ENCODE peak calls at places on chromosomes 1 and 21, in five cellular contexts. One of them, this sample, is unnamed.

GRCh38 chr1:230542054-230542453 is 100.2 kb upstream of the COG2 start:
- DNase-seq in sigmoid colon: no peak
- DNase-seq in stomach: no peak
- DNase-seq in HepG2: no peak
- DNase-seq in prostate gland: no peak
- DNase-seq in this sample: no peak

GRCh38 chr21:29265690-29266479 is 32.8 kb upstream of the BACH1 start:
- DNase-seq in sigmoid colon: no peak
- DNase-seq in stomach: no peak
- DNase-seq in HepG2: no peak
- DNase-seq in prostate gland: no peak
- DNase-seq in this sample: no peak

GRCh38 chr21:33976082-33976979 is 60.7 kb upstream of the ATP5PO start:
- DNase-seq in sigmoid colon: peak; percentile 72
- DNase-seq in stomach: no peak
- DNase-seq in HepG2: peak; percentile 65
- DNase-seq in prostate gland: no peak
- DNase-seq in this sample: peak; percentile 20

GRCh38 chr1:21852282-21853129 is 40.4 kb downstream of the LDLRAD2 start:
- DNase-seq in sigmoid colon: no peak
- DNase-seq in stomach: no peak
- DNase-seq in HepG2: no peak
- DNase-seq in prostate gland: no peak
- DNase-seq in this sample: peak; percentile 56

GRCh38 chr1:27523666-27524020 is 33.7 kb upstream of the WASF2 start:
- DNase-seq in sigmoid colon: no peak
- DNase-seq in stomach: no peak
- DNase-seq in HepG2: no peak
- DNase-seq in prostate gland: no peak
- DNase-seq in this sample: no peak

GRCh38 chr1:114386129-114387037 is 124.6 kb downstream of the TRIM33 start:
- DNase-seq in sigmoid colon: no peak
- DNase-seq in stomach: no peak
- DNase-seq in HepG2: no peak
- DNase-seq in prostate gland: no peak
- DNase-seq in this sample: no peak

GRCh38 chr1:77888071-77888428 is 374 bp upstream of the NEXN start:
- DNase-seq in sigmoid colon: no peak
- DNase-seq in stomach: no peak
- DNase-seq in HepG2: peak; percentile 34
- DNase-seq in prostate gland: no peak
- DNase-seq in this sample: no peak

GRCh38 chr21:41045534-41046268 is 122.3 kb upstream of the BACE2 start:
- DNase-seq in sigmoid colon: no peak
- DNase-seq in stomach: peak; percentile 64
- DNase-seq in HepG2: peak; percentile 5
- DNase-seq in prostate gland: peak; percentile 82
- DNase-seq in this sample: no peak

GRCh38 chr1:101073836-101074235 is 48.3 kb upstream of the DPH5 start:
- DNase-seq in sigmoid colon: no peak
- DNase-seq in stomach: no peak
- DNase-seq in HepG2: no peak
- DNase-seq in prostate gland: no peak
- DNase-seq in this sample: no peak

GRCh38 chr1:240194120-240194519 is 102.4 kb downstream of the FMN2 start:
- DNase-seq in sigmoid colon: peak; percentile 80
- DNase-seq in stomach: no peak
- DNase-seq in HepG2: no peak
- DNase-seq in prostate gland: no peak
- DNase-seq in this sample: peak; percentile 21

GRCh38 chr1:119919241-119919640 is 22.9 kb upstream of the ADAM30 start:
- DNase-seq in sigmoid colon: no peak
- DNase-seq in stomach: no peak
- DNase-seq in HepG2: no peak
- DNase-seq in prostate gland: no peak
- DNase-seq in this sample: no peak

GRCh38 chr1:121518726-121519041 is 333.9 kb downstream of the SRGAP2C start:
- DNase-seq in sigmoid colon: no peak
- DNase-seq in stomach: no peak
- DNase-seq in HepG2: no peak
- DNase-seq in prostate gland: no peak
- DNase-seq in this sample: no peak

GRCh38 chr1:167722152-167722869 is 529 bp downstream of the MPZL1 start:
- DNase-seq in sigmoid colon: peak; percentile 75
- DNase-seq in stomach: peak; percentile 60
- DNase-seq in HepG2: peak; percentile 27
- DNase-seq in prostate gland: peak; percentile 24
- DNase-seq in this sample: peak; percentile 59

GRCh38 chr1:111565079-111565478 is 54.5 kb upstream of the RAP1A start:
- DNase-seq in sigmoid colon: peak; percentile 82
- DNase-seq in stomach: no peak
- DNase-seq in HepG2: no peak
- DNase-seq in prostate gland: no peak
- DNase-seq in this sample: no peak

GRCh38 chr1:169890761-169891538 is 2.7 kb downstream of the SCYL3 start:
- DNase-seq in sigmoid colon: no peak
- DNase-seq in stomach: peak; percentile 43
- DNase-seq in HepG2: no peak
- DNase-seq in prostate gland: peak; percentile 88
- DNase-seq in this sample: peak; percentile 24

GRCh38 chr1:8536521-8536920 is 218.6 kb downstream of the SLC45A1 start:
- DNase-seq in sigmoid colon: no peak
- DNase-seq in stomach: no peak
- DNase-seq in HepG2: no peak
- DNase-seq in prostate gland: no peak
- DNase-seq in this sample: no peak

DNA sequence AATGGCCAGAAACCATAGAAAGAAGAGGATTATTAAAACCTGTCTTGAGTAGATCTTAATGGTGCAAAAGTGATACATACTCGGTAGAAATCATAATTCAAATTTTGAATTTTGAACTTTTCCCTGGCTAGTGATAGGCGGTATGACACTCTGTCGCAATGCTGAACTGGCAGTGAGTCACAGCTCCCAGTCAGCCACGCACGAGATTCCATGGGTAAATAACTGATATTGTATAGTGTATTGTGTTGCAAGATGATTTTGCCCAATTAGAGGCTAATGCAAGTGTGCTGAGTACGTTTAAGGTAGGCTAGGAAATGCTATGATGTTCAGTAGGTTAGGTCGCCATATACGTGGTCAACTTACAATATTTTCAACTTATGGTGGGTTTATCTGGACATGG is 207.0 kb downstream of the SIPA1L2 start:
- DNase-seq in sigmoid colon: no peak
- DNase-seq in stomach: no peak
- DNase-seq in HepG2: no peak
- DNase-seq in prostate gland: no peak
- DNase-seq in this sample: no peak
- TF ChIP-seq POLR2AphosphoS5 in sigmoid colon: no peak
- TF ChIP-seq POLR2AphosphoS5 in stomach: no peak
- TF ChIP-seq POLR2AphosphoS5 in HepG2: no peak
- TF ChIP-seq POLR2AphosphoS5 in prostate gland: no peak
- TF ChIP-seq POLR2AphosphoS5 in this sample: no peak

GRCh38 chr1:38814984-38815464 is 44.5 kb downstream of the RRAGC start:
- DNase-seq in sigmoid colon: no peak
- DNase-seq in stomach: no peak
- DNase-seq in HepG2: no peak
- DNase-seq in prostate gland: no peak
- DNase-seq in this sample: no peak

GRCh38 chr1:38814444-38814983 is 45.1 kb downstream of the RRAGC start:
- DNase-seq in sigmoid colon: no peak
- DNase-seq in stomach: no peak
- DNase-seq in HepG2: no peak
- DNase-seq in prostate gland: no peak
- DNase-seq in this sample: no peak

GRCh38 chr1:38815903-38816627 is 43.5 kb downstream of the RRAGC start:
- DNase-seq in sigmoid colon: no peak
- DNase-seq in stomach: no peak
- DNase-seq in HepG2: no peak
- DNase-seq in prostate gland: no peak
- DNase-seq in this sample: peak; percentile 20

GRCh38 chr1:38817267-38817957 is 42.2 kb downstream of the RRAGC start:
- DNase-seq in sigmoid colon: no peak
- DNase-seq in stomach: no peak
- DNase-seq in HepG2: no peak
- DNase-seq in prostate gland: no peak
- DNase-seq in this sample: no peak

GRCh38 chr1:38812981-38813380 is 46.6 kb downstream of the RRAGC start:
- DNase-seq in sigmoid colon: no peak
- DNase-seq in stomach: no peak
- DNase-seq in HepG2: no peak
- DNase-seq in prostate gland: no peak
- DNase-seq in this sample: no peak
- TF ChIP-seq POLR2A in sigmoid colon: no peak
- TF ChIP-seq POLR2A in stomach: no peak
- TF ChIP-seq POLR2A in HepG2: no peak
- TF ChIP-seq POLR2A in prostate gland: no peak
- TF ChIP-seq POLR2A in this sample: no peak

GRCh38 chr1:117641536-117641935 is 35.7 kb downstream of the TENT5C start:
- DNase-seq in sigmoid colon: no peak
- DNase-seq in stomach: no peak
- DNase-seq in HepG2: no peak
- DNase-seq in prostate gland: no peak
- DNase-seq in this sample: no peak
- H3K4me1 ChIP-seq in sigmoid colon: no peaks in the 10 kb centered on the region
- H3K4me1 ChIP-seq in stomach: peaks cover 5% of the 10 kb centered on the region
- H3K4me1 ChIP-seq in HepG2: no peaks in the 10 kb centered on the region
- H3K4me1 ChIP-seq in prostate gland: no peaks in the 10 kb centered on the region
- H3K4me1 ChIP-seq in this sample: peaks cover 4% of the 10 kb centered on the region

DNA sequence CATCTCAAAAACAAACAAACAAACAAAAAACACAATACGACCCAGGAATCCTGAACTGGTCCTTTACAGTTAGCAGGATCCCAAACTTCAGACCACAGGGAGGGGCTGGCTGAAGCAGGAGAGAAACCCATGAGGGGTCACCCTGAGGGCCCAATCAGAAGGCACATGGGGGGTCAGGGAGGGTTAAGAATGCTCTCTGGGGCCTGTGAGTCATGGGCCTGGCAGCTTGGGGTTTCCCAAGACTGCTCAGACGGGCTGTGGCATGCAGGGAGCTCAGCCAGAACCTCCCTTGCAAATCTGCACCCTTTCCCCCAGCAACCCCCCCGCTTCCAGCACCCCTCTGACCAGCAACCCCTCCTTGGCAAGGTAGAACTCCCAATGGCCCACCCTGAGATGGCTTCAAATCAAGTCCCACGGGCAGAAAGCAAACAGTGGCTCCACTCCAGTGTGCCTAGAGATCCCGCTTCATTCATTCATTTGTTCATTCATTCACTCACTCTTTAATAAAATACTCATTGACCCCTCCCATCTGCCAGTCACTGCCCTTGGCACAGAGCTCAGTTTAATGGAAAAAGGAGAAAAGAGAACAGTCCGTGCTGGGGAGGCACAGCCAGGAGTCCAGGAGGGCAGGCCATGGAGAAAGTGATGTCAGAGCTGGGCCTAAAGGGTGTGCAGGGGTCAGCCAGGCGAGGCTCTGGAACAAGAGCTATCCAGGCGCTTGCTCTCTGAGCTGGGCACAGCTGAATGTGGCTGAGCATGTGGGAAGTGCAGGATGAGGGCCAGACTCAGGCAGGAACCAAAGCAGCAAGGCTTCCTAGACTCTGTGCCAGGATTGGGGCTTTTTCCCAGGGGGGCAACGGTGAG is 8.2 kb downstream of the UQCRHL start:
- DNase-seq in sigmoid colon: peak; percentile 82
- DNase-seq in stomach: peak; percentile 55
- DNase-seq in HepG2: peak; percentile 61
- DNase-seq in prostate gland: peak; percentile 65
- DNase-seq in this sample: peak; percentile 59
- TF ChIP-seq POLR2AphosphoS5 in sigmoid colon: peak; percentile 56
- TF ChIP-seq POLR2AphosphoS5 in stomach: peak; percentile 39
- TF ChIP-seq POLR2AphosphoS5 in HepG2: no peak
- TF ChIP-seq POLR2AphosphoS5 in prostate gland: peak; percentile 15
- TF ChIP-seq POLR2AphosphoS5 in this sample: peak; percentile 62

GRCh38 chr1:234610061-234610581 is at the start of gene IRF2BP2:
- DNase-seq in sigmoid colon: peak; percentile 93
- DNase-seq in stomach: peak; percentile 85
- DNase-seq in HepG2: peak; percentile 68
- DNase-seq in prostate gland: peak; percentile 81
- DNase-seq in this sample: peak; percentile 86

GRCh38 chr1:234608026-234608719 is 1.8 kb downstream of the IRF2BP2 start:
- DNase-seq in sigmoid colon: peak; percentile 94
- DNase-seq in stomach: peak; percentile 79
- DNase-seq in HepG2: peak; percentile 93
- DNase-seq in prostate gland: peak; percentile 90
- DNase-seq in this sample: peak; percentile 84

GRCh38 chr1:234609528-234610042 is 393 bp downstream of the IRF2BP2 start:
- DNase-seq in sigmoid colon: no peak
- DNase-seq in stomach: no peak
- DNase-seq in HepG2: no peak
- DNase-seq in prostate gland: no peak
- DNase-seq in this sample: no peak

GRCh38 chr1:234607091-234608025 is 2.6 kb downstream of the IRF2BP2 start:
- DNase-seq in sigmoid colon: peak; percentile 80
- DNase-seq in stomach: peak; percentile 38
- DNase-seq in HepG2: peak; percentile 64
- DNase-seq in prostate gland: no peak
- DNase-seq in this sample: peak; percentile 44

GRCh38 chr1:234608720-234609527 is 1.1 kb downstream of the IRF2BP2 start:
- DNase-seq in sigmoid colon: peak; percentile 76
- DNase-seq in stomach: peak; percentile 64
- DNase-seq in HepG2: no peak
- DNase-seq in prostate gland: no peak
- DNase-seq in this sample: peak; percentile 50
- TF ChIP-seq POLR2A in sigmoid colon: no peak
- TF ChIP-seq POLR2A in stomach: no peak
- TF ChIP-seq POLR2A in HepG2: no peak
- TF ChIP-seq POLR2A in prostate gland: peak; percentile 38
- TF ChIP-seq POLR2A in this sample: peak; percentile 51

DNA sequence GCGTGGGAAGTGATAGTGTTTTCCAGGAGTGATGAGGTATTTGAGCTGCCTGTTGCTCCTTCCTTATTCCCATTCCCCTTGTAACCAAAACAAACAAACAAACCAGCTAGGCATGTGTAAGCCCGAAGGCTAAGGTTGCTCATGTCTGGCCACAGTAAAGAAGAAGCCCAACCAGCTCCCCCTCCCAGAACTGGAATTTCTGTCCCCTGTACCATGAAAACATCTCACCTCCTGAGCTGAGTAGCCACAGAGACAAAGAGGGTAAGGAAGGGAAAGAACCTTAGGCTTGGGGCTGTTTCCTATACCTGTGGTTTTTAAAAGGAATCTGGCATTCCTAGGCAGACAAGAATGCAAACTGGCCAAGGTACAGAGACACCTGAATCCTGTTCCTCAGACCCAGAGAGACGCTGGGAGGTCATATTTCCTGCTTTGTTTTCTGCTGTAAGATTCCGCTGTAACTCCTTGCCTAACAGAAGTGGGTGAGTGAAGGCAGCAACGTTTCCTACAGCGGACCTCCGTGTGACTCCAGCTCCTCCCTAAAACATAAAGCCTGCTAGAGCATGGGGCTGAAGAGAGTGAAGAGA is 41.7 kb upstream of the RAB4A start:
- DNase-seq in sigmoid colon: peak; percentile 34
- DNase-seq in stomach: no peak
- DNase-seq in HepG2: no peak
- DNase-seq in prostate gland: peak; percentile 60
- DNase-seq in this sample: no peak
- H3K4me1 ChIP-seq in sigmoid colon: no peaks in the 10 kb centered on the region
- H3K4me1 ChIP-seq in stomach: peaks cover 34% of the 10 kb centered on the region
- H3K4me1 ChIP-seq in HepG2: peaks cover 75% of the 10 kb centered on the region
- H3K4me1 ChIP-seq in prostate gland: peaks cover 12% of the 10 kb centered on the region
- H3K4me1 ChIP-seq in this sample: peaks cover 7% of the 10 kb centered on the region